ENCODE peak calls at places on chromosomes 7 and 10, in six cellular contexts. P is A549; A is CD8-positive, alpha-beta T cell; D is uterus; Z is right lobe of liver; H is PC-9. Q is an unnamed sample.

GRCh38 chr10:87878664-87879459 is 15.4 kb downstream of the PTEN start:
- DNase-seq in A (no peak), P (no peak), H (no peak), Z (no peak), D (no peak), Q (no peak)

GRCh38 chr7:16086743-16087142 is 334.6 kb downstream of the CRPPA start:
- DNase-seq in A (no peak), Z (no peak), D (no peak), H (no peak), P (no peak), Q (no peak)

GRCh38 chr7:116592445-116592844 is 67.6 kb downstream of the CAV1 start:
- DNase-seq in Z (peak), D (no peak), P (no peak), H (no peak), A (no peak), Q (no peak)

GRCh38 chr7:98568891-98569290 is 48.2 kb upstream of the NPTX2 start:
- DNase-seq in Z (no peak), P (no peak), A (no peak), D (no peak), H (no peak), Q (no peak)

GRCh38 chr10:101780818-101781654 is 2.2 kb downstream of the NPM3 start:
- DNase-seq in P (peak), Z (peak), H (peak), A (peak), D (no peak), Q (peak)

GRCh38 chr10:19985745-19986144 is 169.5 kb downstream of the PLXDC2 start:
- DNase-seq in Z (no peak), P (no peak), H (no peak), A (no peak), D (no peak), Q (no peak)

GRCh38 chr10:13703101-13703818 is 116.5 kb downstream of the PRPF18 start:
- DNase-seq in H (no peak), Z (no peak), D (no peak), A (no peak), P (no peak), Q (no peak)

GRCh38 chr10:112847778-112848177 is 102.3 kb upstream of the TCF7L2 start:
- DNase-seq in Z (no peak), D (no peak), H (no peak), A (no peak), P (no peak), Q (no peak)

GRCh38 chr10:110803830-110804338 is 67.8 kb upstream of the PDCD4 start:
- DNase-seq in A (peak), H (no peak), D (peak), P (peak), Z (no peak), Q (peak)

GRCh38 chr10:102519246-102519805 is 15.6 kb downstream of the SUFU start:
- DNase-seq in Z (no peak), A (no peak), H (no peak), P (no peak), D (no peak), Q (no peak)

GRCh38 chr7:157271315-157271990 is 65.4 kb upstream of the DNAJB6 start:
- DNase-seq in D (no peak), P (no peak), H (no peak), Z (no peak), A (no peak), Q (no peak)

GRCh38 chr7:137661634-137662033 is 185.1 kb downstream of the DGKI start:
- DNase-seq in Z (no peak), A (no peak), P (no peak), D (no peak), H (no peak), Q (no peak)

GRCh38 chr10:121148901-121149300 is 297.7 kb downstream of the WDR11 start:
- DNase-seq in A (no peak), D (no peak), H (no peak), P (no peak), Z (no peak), Q (no peak)

GRCh38 chr10:35470535-35470934 is 134.2 kb downstream of the CCNY start:
- DNase-seq in A (no peak), D (no peak), Z (no peak), P (no peak), H (no peak), Q (no peak)

DNA sequence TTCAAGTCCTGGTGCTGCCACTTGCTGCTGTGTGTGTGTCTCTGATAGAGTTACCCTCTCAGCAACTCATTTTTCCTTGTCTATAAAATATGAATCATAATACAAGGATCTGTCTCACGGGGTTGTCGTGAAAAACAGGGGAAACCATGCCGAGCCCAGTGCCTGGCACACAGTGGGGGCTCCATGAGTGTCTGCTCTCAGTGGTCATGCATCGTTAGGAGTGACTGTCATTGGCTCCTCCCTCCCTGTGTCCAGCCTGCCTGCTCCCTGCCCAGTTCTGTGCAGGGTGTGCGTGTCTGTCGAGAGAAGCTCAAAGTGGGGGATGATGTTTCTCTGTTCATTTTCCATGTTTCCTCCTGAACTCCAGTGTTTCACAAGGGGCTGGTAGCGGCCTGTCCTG is 83.6 kb upstream of the LRRC4 start:
- DNase-seq in H (no peak), A (no peak), Z (no peak), P (no peak), D (no peak), Q (no peak)
- H3K27ac ChIP-seq in H (no peak), A (no peak), Z (no peak), P (no peak), D (no peak), Q (no peak)

GRCh38 chr7:21945374-21946227 is at the start of gene CDCA7L:
- DNase-seq in H (peak), A (peak), D (peak), Z (peak), P (peak), Q (peak)
- TF ChIP-seq CTCF in H (no peak), A (no peak), D (no peak), Z (no peak), P (no peak), Q (peak)

DNA sequence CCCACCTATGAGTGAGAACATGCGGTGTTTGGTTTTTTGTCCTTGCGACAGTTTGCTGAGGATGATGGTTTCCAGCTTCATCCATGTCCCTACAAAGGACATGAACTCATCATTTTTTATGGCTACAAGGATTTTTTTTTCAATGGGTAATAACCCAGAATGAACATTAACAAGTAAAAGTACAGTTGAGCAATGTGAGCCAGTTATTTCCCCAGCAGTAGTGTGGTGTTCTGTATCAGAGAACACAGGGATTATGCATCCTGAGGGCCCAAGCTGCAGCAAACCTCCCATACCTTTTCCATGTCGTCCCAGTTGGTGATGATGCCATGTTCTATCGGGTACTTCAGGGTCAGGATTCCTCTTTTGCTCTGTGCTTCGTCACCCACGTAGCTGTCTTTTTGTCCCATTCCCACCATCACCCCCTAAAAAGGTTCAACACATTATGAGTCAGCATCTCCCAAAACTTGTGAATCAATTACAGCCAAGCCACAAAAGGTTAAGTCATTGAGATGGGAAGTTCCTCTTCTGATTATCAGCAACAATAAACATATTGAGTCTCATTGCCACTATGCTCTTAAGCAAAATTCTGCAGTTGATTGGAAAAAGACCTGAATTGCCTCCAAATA is 5.5 kb downstream of the ACTA2 start:
- DNase-seq in H (no peak), D (no peak), Z (no peak), A (no peak), P (no peak), Q (no peak)
- H3K27ac ChIP-seq in H (no peak), D (peak), Z (no peak), A (no peak), P (no peak), Q (no peak)

GRCh38 chr7:48617988-48618387 is 306.4 kb upstream of the CDC14C start:
- DNase-seq in D (no peak), A (no peak), H (no peak), P (no peak), Z (no peak), Q (no peak)
- TF ChIP-seq CTCF in D (no peak), A (no peak), H (no peak), P (no peak), Z (no peak), Q (no peak)

GRCh38 chr10:69351589-69351988 is 65.1 kb downstream of the TACR2 start:
- DNase-seq in A (no peak), P (no peak), H (no peak), Z (no peak), D (no peak), Q (no peak)

GRCh38 chr10:69346776-69347175 is 68.5 kb downstream of the HK1 start:
- DNase-seq in D (no peak), P (no peak), Z (no peak), A (no peak), H (no peak), Q (no peak)

GRCh38 chr10:69345890-69346474 is 67.7 kb downstream of the HK1 start:
- DNase-seq in P (no peak), H (no peak), A (no peak), Z (no peak), D (no peak), Q (no peak)

GRCh38 chr10:69349542-69349888 is 67.2 kb downstream of the TACR2 start:
- DNase-seq in Z (no peak), D (no peak), P (no peak), A (no peak), H (no peak), Q (no peak)

DNA sequence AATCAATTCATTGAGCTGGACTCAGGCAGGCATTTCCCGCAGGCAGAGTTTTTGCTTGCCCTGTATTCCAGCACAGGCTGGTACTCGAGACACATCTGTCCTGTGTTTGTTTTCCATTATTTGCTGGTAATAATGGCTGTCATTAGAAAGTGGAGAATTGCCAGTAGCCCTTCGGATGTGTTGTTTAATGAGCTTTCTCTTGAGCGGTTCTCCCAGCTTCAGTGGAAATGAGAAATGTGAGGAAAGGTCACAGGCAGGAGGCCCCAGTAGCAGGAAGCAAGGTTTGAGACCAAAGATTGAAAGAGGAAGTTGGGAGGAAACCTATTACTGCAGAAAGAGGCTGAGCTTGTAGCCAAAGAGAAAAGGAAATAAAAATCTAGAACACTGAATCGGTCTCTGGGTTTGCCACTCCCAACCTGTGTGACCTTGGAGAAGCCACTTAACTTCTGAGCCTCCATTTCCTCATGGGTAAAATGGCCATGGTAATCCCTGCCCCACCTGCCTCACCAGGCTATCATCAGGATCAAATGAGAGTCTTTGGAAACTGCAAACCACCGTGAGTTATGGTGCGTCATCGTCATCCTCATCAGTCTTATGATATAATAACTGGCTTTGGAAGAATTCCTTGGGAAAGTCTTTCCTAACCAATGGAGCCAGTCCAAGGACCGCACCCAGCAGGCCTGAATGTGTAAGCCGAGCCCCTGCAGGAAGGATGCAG is 67.7 kb downstream of the TACR2 start:
- DNase-seq in A (no peak), D (peak), Z (no peak), P (peak), H (peak), Q (peak)
- H3K27ac ChIP-seq in A (peak), D (no peak), Z (no peak), P (peak), H (peak), Q (peak)

DNA sequence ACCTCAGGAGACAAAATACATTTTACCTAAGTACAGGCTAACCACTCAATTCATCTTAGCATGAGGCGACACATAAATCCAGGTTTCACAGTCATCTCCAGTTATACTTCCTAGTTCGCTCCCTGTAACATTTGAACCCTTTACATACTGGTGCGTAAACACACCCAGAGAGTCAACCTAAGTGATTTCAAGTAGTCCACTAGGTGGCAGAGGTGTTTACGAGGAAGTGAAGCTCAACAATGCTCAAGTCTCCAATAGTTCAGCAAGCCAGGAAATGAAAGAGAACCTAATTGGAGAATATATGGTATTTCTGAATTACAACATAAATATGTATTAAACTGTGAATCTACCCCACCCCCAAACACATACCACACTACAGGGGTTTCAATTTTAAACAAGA is 76.3 kb upstream of the ABCB5 start:
- DNase-seq in P (peak), Z (no peak), A (no peak), D (no peak), H (no peak), Q (no peak)
- TF ChIP-seq CTCF in P (no peak), Z (no peak), A (no peak), D (no peak), H (peak), Q (no peak)

DNA sequence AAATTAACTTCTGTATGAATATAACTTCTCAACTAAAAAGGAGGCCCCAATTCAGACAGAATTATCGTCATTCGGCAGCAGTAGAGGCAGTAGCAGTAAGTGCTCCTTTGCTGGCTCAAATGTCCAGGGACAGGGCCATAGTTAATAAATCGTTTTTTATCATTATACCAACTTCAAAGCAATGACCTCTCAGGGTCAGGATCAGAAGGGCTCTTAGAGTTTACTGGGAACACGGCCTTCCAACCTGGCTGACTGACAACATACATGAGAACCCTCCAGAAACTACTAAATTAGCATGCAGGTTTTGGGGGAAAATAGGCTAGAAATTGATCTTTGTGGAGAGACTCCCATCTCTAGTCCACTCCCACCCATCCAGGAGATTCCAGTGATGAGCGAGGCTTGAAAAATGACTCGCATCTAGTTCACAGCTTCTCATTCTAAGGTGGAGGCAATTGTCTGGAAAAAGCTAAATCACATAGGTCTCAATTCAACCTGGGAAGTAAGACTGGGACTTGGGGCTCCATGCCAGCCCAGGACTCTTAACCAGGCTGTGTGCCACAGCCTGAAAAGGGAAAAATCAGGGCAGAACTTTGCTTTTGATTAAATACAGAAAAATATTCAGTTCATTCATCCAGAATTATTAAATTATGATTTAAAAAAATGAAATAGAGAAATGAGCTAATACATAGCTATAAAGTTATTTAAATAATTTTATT is 84.6 kb downstream of the ABLIM1 start:
- DNase-seq in A (no peak), P (no peak), D (no peak), H (no peak), Z (no peak), Q (no peak)
- H3K27ac ChIP-seq in A (no peak), P (no peak), D (no peak), H (no peak), Z (peak), Q (no peak)

DNA sequence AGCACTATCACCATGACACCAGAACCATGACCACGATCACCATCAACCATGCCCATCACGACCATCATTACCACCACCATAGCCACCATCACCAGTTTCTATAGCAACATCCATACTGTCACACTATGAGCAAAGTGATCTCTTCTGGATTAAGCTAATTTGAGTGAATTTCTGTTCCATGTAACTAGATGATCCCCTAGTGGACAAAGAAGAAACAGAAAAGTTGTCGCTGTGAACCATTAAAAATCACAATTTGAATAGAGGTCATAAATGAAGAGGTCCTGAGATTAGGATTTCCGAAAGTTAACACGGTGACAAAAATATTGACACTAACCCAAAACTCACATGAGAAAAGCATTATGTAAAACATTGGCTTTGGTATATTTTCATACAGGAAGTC is 77.6 kb downstream of the CLRN3 start:
- DNase-seq in D (no peak), A (no peak), Z (no peak), H (no peak), P (no peak), Q (no peak)
- TF ChIP-seq CTCF in D (no peak), A (no peak), Z (peak), H (peak), P (no peak), Q (no peak)

DNA sequence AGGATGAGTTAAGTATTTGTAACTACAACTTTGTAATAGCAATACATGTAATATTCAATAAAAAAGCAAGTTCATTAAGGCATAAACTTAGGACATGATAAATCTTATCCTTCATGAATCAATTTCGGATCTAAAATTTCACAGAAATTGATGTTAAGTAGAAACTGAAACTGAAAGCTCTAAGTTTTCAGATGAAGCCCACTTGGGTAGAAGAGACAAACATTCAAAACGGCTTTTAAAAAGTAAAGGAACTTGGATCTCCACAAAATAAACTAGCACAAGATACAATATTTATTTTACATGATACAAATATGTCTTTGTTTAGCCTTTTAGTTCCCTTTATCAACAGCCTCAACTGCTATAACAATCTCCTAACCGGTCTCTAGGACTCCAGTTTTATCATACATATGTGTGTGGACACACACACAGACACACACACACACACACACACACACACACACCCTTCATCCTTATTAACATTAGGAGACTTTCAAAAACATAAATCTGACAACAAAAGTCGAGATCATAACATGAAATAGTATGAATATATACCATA is 83.7 kb downstream of the USP6NL start:
- DNase-seq in A (no peak), P (no peak), Z (no peak), H (no peak), D (no peak), Q (no peak)
- H3K27ac ChIP-seq in A (no peak), P (no peak), Z (no peak), H (no peak), D (peak), Q (no peak)